ENCODE peak calls at places on chromosomes 7 and 10, in five cellular contexts. One of them, this sample, is unnamed.

GRCh38 chr7:87456247-87456646 is 19.2 kb downstream of the ABCB4 start:
- DNase-seq in aorta: no peak
- DNase-seq in midbrain: no peak
- DNase-seq in naive thymus-derived CD8-positive, alpha-beta T cell: no peak
- DNase-seq in germinal center: no peak
- DNase-seq in this sample: no peak

GRCh38 chr7:105617280-105618015 is 36.2 kb upstream of the EFCAB10 start:
- DNase-seq in aorta: no peak
- DNase-seq in midbrain: no peak
- DNase-seq in naive thymus-derived CD8-positive, alpha-beta T cell: no peak
- DNase-seq in germinal center: no peak
- DNase-seq in this sample: no peak

GRCh38 chr7:154777489-154777888 is 225.4 kb downstream of the PAXIP1 start:
- DNase-seq in aorta: no peak
- DNase-seq in midbrain: peak
- DNase-seq in naive thymus-derived CD8-positive, alpha-beta T cell: no peak
- DNase-seq in germinal center: no peak
- DNase-seq in this sample: peak

GRCh38 chr10:122249991-122250750 is 20.9 kb upstream of the BTBD16 start:
- DNase-seq in aorta: no peak
- DNase-seq in midbrain: no peak
- DNase-seq in naive thymus-derived CD8-positive, alpha-beta T cell: no peak
- DNase-seq in germinal center: no peak
- DNase-seq in this sample: no peak

GRCh38 chr7:111224354-111225231 is 133.7 kb downstream of the LRRN3 start:
- DNase-seq in aorta: no peak
- DNase-seq in midbrain: no peak
- DNase-seq in naive thymus-derived CD8-positive, alpha-beta T cell: no peak
- DNase-seq in germinal center: no peak
- DNase-seq in this sample: no peak

GRCh38 chr7:100003711-100004661 is 11.4 kb upstream of the ZKSCAN1 start:
- DNase-seq in aorta: no peak
- DNase-seq in midbrain: peak
- DNase-seq in naive thymus-derived CD8-positive, alpha-beta T cell: no peak
- DNase-seq in germinal center: no peak
- DNase-seq in this sample: peak

GRCh38 chr7:13641699-13642098 is 347.8 kb downstream of the ETV1 start:
- DNase-seq in aorta: no peak
- DNase-seq in midbrain: no peak
- DNase-seq in naive thymus-derived CD8-positive, alpha-beta T cell: no peak
- DNase-seq in germinal center: no peak
- DNase-seq in this sample: no peak

GRCh38 chr7:46781901-46782439 is 799.9 kb downstream of the TNS3 start:
- DNase-seq in aorta: no peak
- DNase-seq in midbrain: no peak
- DNase-seq in naive thymus-derived CD8-positive, alpha-beta T cell: no peak
- DNase-seq in germinal center: no peak
- DNase-seq in this sample: no peak

GRCh38 chr10:120586471-120586872 is 129.4 kb downstream of the PLPP4 start:
- DNase-seq in aorta: no peak
- DNase-seq in midbrain: no peak
- DNase-seq in naive thymus-derived CD8-positive, alpha-beta T cell: no peak
- DNase-seq in germinal center: no peak
- DNase-seq in this sample: no peak

GRCh38 chr7:22860337-22860736 is 37.7 kb upstream of the TOMM7 start:
- DNase-seq in aorta: no peak
- DNase-seq in midbrain: no peak
- DNase-seq in naive thymus-derived CD8-positive, alpha-beta T cell: no peak
- DNase-seq in germinal center: no peak
- DNase-seq in this sample: no peak

GRCh38 chr7:46512901-46513431 is 591.9 kb upstream of the IGFBP3 start:
- DNase-seq in aorta: no peak
- DNase-seq in midbrain: no peak
- DNase-seq in naive thymus-derived CD8-positive, alpha-beta T cell: no peak
- DNase-seq in germinal center: no peak
- DNase-seq in this sample: no peak

GRCh38 chr10:43461950-43462349 is 25.0 kb downstream of the ZNF487 start:
- DNase-seq in aorta: no peak
- DNase-seq in midbrain: peak
- DNase-seq in naive thymus-derived CD8-positive, alpha-beta T cell: peak
- DNase-seq in germinal center: peak
- DNase-seq in this sample: no peak

This sample was measured in caudate nucleus.